ENCODE peak calls at places on chromosomes 3 and 15, in five cellular contexts. N is fibroblast of gingiva; H is activated CD8-positive, alpha-beta memory T cell treated with anti-CD3 and anti-CD28 coated beads, Interleukin-2, amount 50 U/mL, for 48 hours; D is naive thymus-derived CD8-positive, alpha-beta T cell; G is ELF-1. M is an unnamed sample.

GRCh38 chr3:148955544-148956346 is 35.6 kb upstream of the GYG1 start:
- DNase-seq in N (peak), H (no peak), D (no peak), G (peak), M (no peak)

GRCh38 chr3:68996356-68996995 is 17.0 kb downstream of the EOGT start:
- DNase-seq in N (no peak), H (no peak), D (no peak), G (no peak), M (no peak)

GRCh38 chr3:29385056-29385455 is 104.2 kb downstream of the RBMS3 start:
- DNase-seq in N (peak), H (no peak), D (no peak), G (no peak), M (no peak)

GRCh38 chr3:13671536-13672233 is 122.8 kb downstream of the FBLN2 start:
- DNase-seq in N (no peak), H (no peak), D (no peak), G (no peak), M (no peak)

GRCh38 chr3:197189633-197190032 is 108.8 kb downstream of the DLG1 start:
- DNase-seq in N (no peak), H (no peak), D (no peak), G (no peak), M (no peak)

GRCh38 chr3:42033741-42034140 is 57.4 kb upstream of the TRAK1 start:
- DNase-seq in N (no peak), H (peak), D (no peak), G (no peak), M (no peak)

GRCh38 chr15:97728791-97729190 is 231.7 kb upstream of the ARRDC4 start:
- DNase-seq in N (no peak), H (no peak), D (no peak), G (no peak), M (no peak)

GRCh38 chr3:117101697-117102096 is 392.1 kb downstream of the TUSC7 start:
- DNase-seq in N (peak), H (no peak), D (no peak), G (no peak), M (no peak)

GRCh38 chr3:178182337-178182761 is 353.9 kb upstream of the KCNMB2 start:
- DNase-seq in N (no peak), H (no peak), D (no peak), G (no peak), M (no peak)

GRCh38 chr15:73633991-73634495 is 854 bp upstream of the NPTN start:
- DNase-seq in N (peak), H (no peak), D (no peak), G (peak), M (no peak)

M was measured in type B pancreatic cell.